ENCODE peak calls at places on chromosomes 3 and 15, in nine cellular contexts. One of them, this sample, is unnamed.

GRCh38 chr3:171055336-171056178 is 29.0 kb upstream of the SLC2A2 start:
- DNase-seq in OCI-LY7: no peak
- DNase-seq in cardiac fibroblast: peak; percentile 43
- DNase-seq in stomach: no peak
- DNase-seq in upper lobe of left lung: no peak
- DNase-seq in AG04450: no peak
- DNase-seq in fibroblast of mammary gland: peak; percentile 49
- DNase-seq in ascending aorta: no peak
- DNase-seq in WERI-Rb-1: no peak
- DNase-seq in this sample: peak; percentile 45

GRCh38 chr3:119314821-119315220 is 20.6 kb downstream of the ARHGAP31 start:
- DNase-seq in stomach: no peak
- DNase-seq in OCI-LY7: no peak
- DNase-seq in WERI-Rb-1: peak; percentile 70
- DNase-seq in cardiac fibroblast: no peak
- DNase-seq in fibroblast of mammary gland: no peak
- DNase-seq in AG04450: no peak
- DNase-seq in ascending aorta: no peak
- DNase-seq in upper lobe of left lung: no peak
- DNase-seq in this sample: no peak

GRCh38 chr15:62637498-62637897 is 405.0 kb upstream of the TPM1 start:
- DNase-seq in stomach: no peak
- DNase-seq in AG04450: no peak
- DNase-seq in ascending aorta: no peak
- DNase-seq in OCI-LY7: no peak
- DNase-seq in fibroblast of mammary gland: no peak
- DNase-seq in WERI-Rb-1: peak; percentile 91
- DNase-seq in upper lobe of left lung: no peak
- DNase-seq in cardiac fibroblast: no peak
- DNase-seq in this sample: peak; percentile 18

GRCh38 chr3:62569609-62570008 is 196.3 kb upstream of the FEZF2 start:
- DNase-seq in AG04450: no peak
- DNase-seq in OCI-LY7: no peak
- DNase-seq in stomach: no peak
- DNase-seq in fibroblast of mammary gland: no peak
- DNase-seq in ascending aorta: no peak
- DNase-seq in WERI-Rb-1: no peak
- DNase-seq in upper lobe of left lung: no peak
- DNase-seq in cardiac fibroblast: no peak
- DNase-seq in this sample: no peak

GRCh38 chr15:82414536-82415191 is 15.0 kb upstream of the GOLGA6L9 start:
- DNase-seq in AG04450: peak; percentile 1
- DNase-seq in cardiac fibroblast: no peak
- DNase-seq in fibroblast of mammary gland: no peak
- DNase-seq in upper lobe of left lung: no peak
- DNase-seq in OCI-LY7: no peak
- DNase-seq in stomach: no peak
- DNase-seq in ascending aorta: no peak
- DNase-seq in WERI-Rb-1: no peak
- DNase-seq in this sample: peak; percentile 49

GRCh38 chr15:94965593-94965992 is 734.2 kb downstream of the MCTP2 start:
- DNase-seq in stomach: no peak
- DNase-seq in fibroblast of mammary gland: peak; percentile 38
- DNase-seq in cardiac fibroblast: peak; percentile 13
- DNase-seq in WERI-Rb-1: no peak
- DNase-seq in ascending aorta: no peak
- DNase-seq in upper lobe of left lung: no peak
- DNase-seq in OCI-LY7: no peak
- DNase-seq in AG04450: no peak
- DNase-seq in this sample: peak; percentile 68

GRCh38 chr15:36632196-36632595 is 52.8 kb downstream of the CDIN1 start:
- DNase-seq in OCI-LY7: no peak
- DNase-seq in cardiac fibroblast: peak; percentile 34
- DNase-seq in fibroblast of mammary gland: peak; percentile 77
- DNase-seq in AG04450: no peak
- DNase-seq in WERI-Rb-1: peak; percentile 13
- DNase-seq in ascending aorta: no peak
- DNase-seq in stomach: no peak
- DNase-seq in upper lobe of left lung: no peak
- DNase-seq in this sample: peak; percentile 44

GRCh38 chr3:110697961-110698360 is 373.7 kb upstream of the NECTIN3 start:
- DNase-seq in fibroblast of mammary gland: peak; percentile 62
- DNase-seq in AG04450: no peak
- DNase-seq in cardiac fibroblast: peak; percentile 69
- DNase-seq in ascending aorta: no peak
- DNase-seq in stomach: no peak
- DNase-seq in WERI-Rb-1: no peak
- DNase-seq in upper lobe of left lung: no peak
- DNase-seq in OCI-LY7: no peak
- DNase-seq in this sample: peak; percentile 36

GRCh38 chr3:42660131-42660715 is 6.7 kb downstream of the ZBTB47 start:
- DNase-seq in WERI-Rb-1: no peak
- DNase-seq in AG04450: no peak
- DNase-seq in fibroblast of mammary gland: peak; percentile 50
- DNase-seq in cardiac fibroblast: no peak
- DNase-seq in ascending aorta: no peak
- DNase-seq in OCI-LY7: no peak
- DNase-seq in stomach: no peak
- DNase-seq in upper lobe of left lung: no peak
- DNase-seq in this sample: no peak

DNA sequence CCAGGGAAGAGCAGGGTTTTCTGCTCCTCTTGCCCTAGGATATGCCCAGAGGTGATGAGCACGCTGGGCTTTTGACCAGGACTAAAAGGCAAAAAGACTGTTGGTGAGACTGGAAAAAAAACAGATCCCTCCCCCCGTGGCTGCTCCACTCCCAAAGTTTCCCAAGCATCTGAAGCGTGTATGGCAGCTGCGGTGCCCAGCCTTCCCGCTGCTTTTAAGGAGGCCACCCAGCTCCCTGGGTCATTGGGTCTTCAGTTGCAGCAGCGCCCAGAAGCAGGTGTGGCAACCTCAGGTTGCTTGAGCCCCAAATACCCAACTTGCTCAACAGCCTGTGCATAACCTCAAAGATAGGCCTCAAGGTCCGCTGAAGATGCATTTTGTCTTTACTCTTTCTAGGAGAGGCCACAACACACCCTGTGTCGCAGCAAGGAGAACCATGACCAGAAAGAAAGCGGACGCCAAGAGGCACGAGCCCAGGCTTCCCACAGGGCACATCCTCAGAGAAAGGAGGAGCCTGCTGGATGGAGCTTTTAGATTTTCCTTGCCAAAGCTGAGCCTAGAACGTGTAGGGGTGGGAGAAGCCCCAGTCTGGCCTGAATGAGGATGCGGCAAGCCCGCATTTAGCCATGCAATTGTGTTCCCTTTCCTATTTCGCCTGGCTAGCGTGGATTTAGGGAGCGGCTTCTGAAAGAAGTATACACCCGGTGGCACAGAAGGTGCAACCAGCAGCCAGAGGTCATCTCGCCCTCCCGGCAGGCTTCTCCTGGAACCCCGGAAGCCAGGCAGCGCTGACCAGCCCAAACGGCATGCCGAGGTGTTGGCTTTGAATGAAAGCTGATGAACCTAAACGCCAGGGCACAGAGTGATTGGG is 1.9 kb downstream of the SRGAP3 start:
- DNase-seq in OCI-LY7: no peak
- DNase-seq in WERI-Rb-1: no peak
- DNase-seq in AG04450: no peak
- DNase-seq in upper lobe of left lung: no peak
- DNase-seq in fibroblast of mammary gland: no peak
- DNase-seq in stomach: peak; percentile 51
- DNase-seq in cardiac fibroblast: no peak
- DNase-seq in ascending aorta: no peak
- DNase-seq in this sample: no peak
- H3K4me3 ChIP-seq in OCI-LY7: no peak overlapping the region
- H3K4me3 ChIP-seq in WERI-Rb-1: peak overlapping the region; percentile 58
- H3K4me3 ChIP-seq in AG04450: no peak overlapping the region
- H3K4me3 ChIP-seq in upper lobe of left lung: peak overlapping the region; percentile 54
- H3K4me3 ChIP-seq in fibroblast of mammary gland: no peak overlapping the region
- H3K4me3 ChIP-seq in stomach: peak overlapping the region; percentile 49
- H3K4me3 ChIP-seq in cardiac fibroblast: no peak overlapping the region
- H3K4me3 ChIP-seq in ascending aorta: no peak overlapping the region
- H3K4me3 ChIP-seq in this sample: no peak overlapping the region

GRCh38 chr15:52206446-52206845 is 15.3 kb upstream of the GNB5 start:
- DNase-seq in ascending aorta: no peak
- DNase-seq in fibroblast of mammary gland: no peak
- DNase-seq in WERI-Rb-1: peak; percentile 61
- DNase-seq in stomach: no peak
- DNase-seq in AG04450: no peak
- DNase-seq in cardiac fibroblast: peak; percentile 13
- DNase-seq in OCI-LY7: no peak
- DNase-seq in upper lobe of left lung: no peak
- DNase-seq in this sample: no peak

GRCh38 chr15:52204657-52205056 is 13.5 kb upstream of the GNB5 start:
- DNase-seq in upper lobe of left lung: no peak
- DNase-seq in WERI-Rb-1: no peak
- DNase-seq in AG04450: no peak
- DNase-seq in ascending aorta: no peak
- DNase-seq in fibroblast of mammary gland: no peak
- DNase-seq in OCI-LY7: no peak
- DNase-seq in stomach: no peak
- DNase-seq in cardiac fibroblast: no peak
- DNase-seq in this sample: no peak

GRCh38 chr15:52213206-52213605 is 22.0 kb upstream of the GNB5 start:
- DNase-seq in ascending aorta: no peak
- DNase-seq in upper lobe of left lung: no peak
- DNase-seq in stomach: no peak
- DNase-seq in OCI-LY7: no peak
- DNase-seq in AG04450: no peak
- DNase-seq in WERI-Rb-1: no peak
- DNase-seq in fibroblast of mammary gland: no peak
- DNase-seq in cardiac fibroblast: no peak
- DNase-seq in this sample: no peak

DNA sequence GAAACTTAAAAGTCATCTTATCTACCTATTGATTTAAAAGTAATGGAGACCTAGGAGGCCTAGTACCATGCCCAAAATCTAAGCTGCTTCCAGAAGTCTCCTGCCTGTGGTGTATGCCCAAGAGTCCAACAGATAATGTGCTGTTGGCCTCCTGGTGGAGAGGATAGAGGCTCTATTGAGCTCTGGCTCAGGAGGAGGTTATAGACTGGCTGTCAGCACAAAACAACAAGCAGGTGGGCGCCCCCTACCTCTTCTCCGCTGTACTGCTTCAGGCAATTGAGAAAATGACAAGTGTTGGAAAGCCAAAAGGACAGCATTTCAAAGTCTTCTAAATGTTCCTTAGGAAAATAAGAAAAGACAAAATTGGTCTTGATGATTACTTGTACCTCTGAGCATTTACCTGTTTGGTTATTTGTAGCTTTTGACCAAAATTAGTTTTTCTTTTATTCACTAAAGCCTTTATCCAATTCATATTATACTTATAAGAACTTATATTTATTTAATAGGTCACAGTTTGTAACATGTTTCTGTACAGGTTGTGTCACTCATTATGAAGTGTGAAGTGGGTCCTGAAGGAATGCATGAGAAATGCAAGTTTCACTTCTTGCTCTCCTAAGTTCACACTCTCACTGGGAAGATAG is 17.2 kb upstream of the GNB5 start:
- DNase-seq in fibroblast of mammary gland: peak; percentile 72
- DNase-seq in ascending aorta: no peak
- DNase-seq in OCI-LY7: peak; percentile 79
- DNase-seq in cardiac fibroblast: peak; percentile 75
- DNase-seq in stomach: peak; percentile 71
- DNase-seq in AG04450: peak; percentile 43
- DNase-seq in upper lobe of left lung: peak; percentile 44
- DNase-seq in WERI-Rb-1: peak; percentile 84
- DNase-seq in this sample: peak; percentile 79
- TF ChIP-seq CTCF in fibroblast of mammary gland: peak; percentile 90
- TF ChIP-seq CTCF in ascending aorta: no peak
- TF ChIP-seq CTCF in OCI-LY7: peak; percentile 98
- TF ChIP-seq CTCF in cardiac fibroblast: peak; percentile 97
- TF ChIP-seq CTCF in stomach: peak; percentile 24
- TF ChIP-seq CTCF in AG04450: peak; percentile 85
- TF ChIP-seq CTCF in upper lobe of left lung: no peak
- TF ChIP-seq CTCF in WERI-Rb-1: peak; percentile 85
- TF ChIP-seq CTCF in this sample: peak; percentile 95

GRCh38 chr3:107238787-107239186 is 138.5 kb upstream of the CCDC54 start:
- DNase-seq in AG04450: no peak
- DNase-seq in ascending aorta: no peak
- DNase-seq in OCI-LY7: no peak
- DNase-seq in fibroblast of mammary gland: no peak
- DNase-seq in upper lobe of left lung: no peak
- DNase-seq in cardiac fibroblast: no peak
- DNase-seq in stomach: no peak
- DNase-seq in WERI-Rb-1: no peak
- DNase-seq in this sample: no peak

GRCh38 chr3:107236661-107237375 is 140.4 kb upstream of the CCDC54 start:
- DNase-seq in AG04450: no peak
- DNase-seq in OCI-LY7: no peak
- DNase-seq in upper lobe of left lung: no peak
- DNase-seq in ascending aorta: no peak
- DNase-seq in stomach: no peak
- DNase-seq in cardiac fibroblast: no peak
- DNase-seq in WERI-Rb-1: no peak
- DNase-seq in fibroblast of mammary gland: no peak
- DNase-seq in this sample: no peak

GRCh38 chr3:107235193-107235922 is 141.9 kb upstream of the CCDC54 start:
- DNase-seq in stomach: no peak
- DNase-seq in upper lobe of left lung: no peak
- DNase-seq in ascending aorta: no peak
- DNase-seq in cardiac fibroblast: peak; percentile 43
- DNase-seq in AG04450: no peak
- DNase-seq in WERI-Rb-1: peak; percentile 21
- DNase-seq in OCI-LY7: no peak
- DNase-seq in fibroblast of mammary gland: peak; percentile 39
- DNase-seq in this sample: no peak

GRCh38 chr3:107239703-107240102 is 137.5 kb upstream of the CCDC54 start:
- DNase-seq in stomach: no peak
- DNase-seq in upper lobe of left lung: no peak
- DNase-seq in fibroblast of mammary gland: no peak
- DNase-seq in cardiac fibroblast: no peak
- DNase-seq in OCI-LY7: no peak
- DNase-seq in AG04450: no peak
- DNase-seq in ascending aorta: no peak
- DNase-seq in WERI-Rb-1: no peak
- DNase-seq in this sample: no peak

DNA sequence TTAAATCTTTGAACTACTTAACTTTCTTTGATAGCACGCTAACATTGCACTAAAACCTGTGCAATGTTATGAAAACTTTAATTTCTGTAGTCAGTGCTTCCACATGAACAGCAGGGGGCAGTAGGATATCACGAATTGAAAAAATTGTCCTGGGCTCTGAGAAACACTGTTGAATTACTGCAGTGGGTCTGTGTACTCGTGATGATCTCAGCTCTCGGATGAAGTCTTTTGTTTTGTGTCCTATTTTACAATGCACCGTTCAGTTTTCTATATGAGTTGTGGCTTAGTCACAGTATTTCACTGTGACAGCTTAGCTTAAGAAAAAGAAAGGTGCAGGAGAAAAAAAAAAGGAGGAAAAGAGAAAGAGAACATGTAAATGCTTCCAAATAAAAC is 141.3 kb upstream of the CCDC54 start:
- DNase-seq in WERI-Rb-1: peak; percentile 50
- DNase-seq in fibroblast of mammary gland: peak; percentile 95
- DNase-seq in upper lobe of left lung: no peak
- DNase-seq in cardiac fibroblast: peak; percentile 94
- DNase-seq in ascending aorta: no peak
- DNase-seq in OCI-LY7: peak; percentile 82
- DNase-seq in stomach: no peak
- DNase-seq in AG04450: peak; percentile 74
- DNase-seq in this sample: peak; percentile 92
- H3K4me3 ChIP-seq in WERI-Rb-1: peak overlapping the region; percentile 62
- H3K4me3 ChIP-seq in fibroblast of mammary gland: peak overlapping the region; percentile 44
- H3K4me3 ChIP-seq in upper lobe of left lung: peak overlapping the region; percentile 49
- H3K4me3 ChIP-seq in cardiac fibroblast: peak overlapping the region; percentile 27
- H3K4me3 ChIP-seq in ascending aorta: peak overlapping the region; percentile 70
- H3K4me3 ChIP-seq in OCI-LY7: peak overlapping the region; percentile 37
- H3K4me3 ChIP-seq in stomach: peak overlapping the region; percentile 43
- H3K4me3 ChIP-seq in AG04450: peak overlapping the region; percentile 52
- H3K4me3 ChIP-seq in this sample: peak overlapping the region; percentile 57

GRCh38 chr3:74271541-74271940 is 342.9 kb downstream of the CNTN3 start:
- DNase-seq in ascending aorta: no peak
- DNase-seq in upper lobe of left lung: no peak
- DNase-seq in OCI-LY7: no peak
- DNase-seq in stomach: no peak
- DNase-seq in WERI-Rb-1: no peak
- DNase-seq in AG04450: no peak
- DNase-seq in cardiac fibroblast: no peak
- DNase-seq in fibroblast of mammary gland: peak; percentile 38
- DNase-seq in this sample: peak; percentile 20
- TF ChIP-seq CTCF in ascending aorta: no peak
- TF ChIP-seq CTCF in upper lobe of left lung: no peak
- TF ChIP-seq CTCF in OCI-LY7: no peak
- TF ChIP-seq CTCF in stomach: no peak
- TF ChIP-seq CTCF in WERI-Rb-1: no peak
- TF ChIP-seq CTCF in AG04450: no peak
- TF ChIP-seq CTCF in cardiac fibroblast: no peak
- TF ChIP-seq CTCF in fibroblast of mammary gland: no peak
- TF ChIP-seq CTCF in this sample: no peak

This sample was measured in fibroblast of villous mesenchyme.